ENCODE peak calls at places on chromosomes 16 and 17, in five cellular contexts. One of them, this sample, is unnamed.

GRCh38 chr17:67629963-67630320 is 87.8 kb upstream of the NOL11 start:
- DNase-seq in K562: no peak
- DNase-seq in A549: no peak
- DNase-seq in HepG2: peak; percentile 24
- DNase-seq in GM23338: peak; percentile 64
- DNase-seq in this sample: no peak

GRCh38 chr17:74752415-74752814 is 4.0 kb downstream of the NHERF1 start:
- DNase-seq in HepG2: no peak
- DNase-seq in K562: no peak
- DNase-seq in GM23338: no peak
- DNase-seq in A549: no peak
- DNase-seq in this sample: no peak

GRCh38 chr16:50306287-50306686 is 39.9 kb downstream of the ADCY7 start:
- DNase-seq in A549: no peak
- DNase-seq in GM23338: no peak
- DNase-seq in K562: no peak
- DNase-seq in HepG2: no peak
- DNase-seq in this sample: no peak

GRCh38 chr17:55606431-55606830 is 95.2 kb upstream of the SMIM36 start:
- DNase-seq in GM23338: no peak
- DNase-seq in HepG2: no peak
- DNase-seq in K562: no peak
- DNase-seq in A549: no peak
- DNase-seq in this sample: no peak

GRCh38 chr17:14745541-14745940 is 444.7 kb downstream of the HS3ST3B1 start:
- DNase-seq in HepG2: no peak
- DNase-seq in GM23338: no peak
- DNase-seq in A549: no peak
- DNase-seq in K562: no peak
- DNase-seq in this sample: no peak

GRCh38 chr17:8310601-8311123 is 621 bp downstream of the ARHGEF15 start:
- DNase-seq in GM23338: no peak
- DNase-seq in K562: no peak
- DNase-seq in HepG2: no peak
- DNase-seq in A549: no peak
- DNase-seq in this sample: no peak

GRCh38 chr17:73784015-73784603 is 139.9 kb upstream of the SDK2 start:
- DNase-seq in HepG2: no peak
- DNase-seq in GM23338: no peak
- DNase-seq in K562: no peak
- DNase-seq in A549: no peak
- DNase-seq in this sample: no peak

GRCh38 chr17:35129154-35129972 is 7.9 kb downstream of the FNDC8 start:
- DNase-seq in A549: no peak
- DNase-seq in HepG2: no peak
- DNase-seq in GM23338: no peak
- DNase-seq in K562: no peak
- DNase-seq in this sample: no peak

GRCh38 chr17:50719924-50720805 is 762 bp downstream of the LUC7L3 start:
- DNase-seq in K562: no peak
- DNase-seq in GM23338: no peak
- DNase-seq in HepG2: no peak
- DNase-seq in A549: no peak
- DNase-seq in this sample: no peak

GRCh38 chr16:50298075-50298460 is 31.7 kb downstream of the ADCY7 start:
- DNase-seq in A549: no peak
- DNase-seq in K562: no peak
- DNase-seq in HepG2: peak; percentile 71
- DNase-seq in GM23338: no peak
- DNase-seq in this sample: no peak

GRCh38 chr16:72590179-72590937 is 418.4 kb upstream of the PMFBP1 start:
- DNase-seq in GM23338: no peak
- DNase-seq in K562: no peak
- DNase-seq in A549: no peak
- DNase-seq in HepG2: no peak
- DNase-seq in this sample: peak; percentile 66

DNA sequence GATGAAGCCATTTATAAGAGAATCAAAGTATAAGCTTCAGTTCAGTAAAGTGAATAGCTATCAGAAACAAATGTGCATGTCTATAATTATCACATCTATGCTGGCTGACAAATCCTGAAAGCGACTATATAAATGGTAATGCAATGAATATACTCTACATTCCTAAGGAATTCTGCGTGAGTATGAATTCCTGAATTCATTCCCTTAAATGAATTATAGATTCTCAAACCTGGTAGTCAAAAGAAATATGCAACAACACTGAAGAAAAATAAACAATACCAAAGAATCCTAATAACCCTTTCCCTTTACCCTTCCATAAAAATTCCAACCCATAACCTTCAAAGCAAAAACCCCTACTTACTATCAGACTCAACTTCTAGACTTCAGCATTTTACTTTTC is 416.6 kb upstream of the PMFBP1 start:
- DNase-seq in K562: no peak
- DNase-seq in A549: no peak
- DNase-seq in GM23338: no peak
- DNase-seq in HepG2: no peak
- DNase-seq in this sample: no peak
- TF ChIP-seq JUNB in K562: no peak
- TF ChIP-seq JUNB in A549: no peak
- TF ChIP-seq JUNB in GM23338: no peak
- TF ChIP-seq JUNB in HepG2: no peak
- TF ChIP-seq JUNB in this sample: no peak

DNA sequence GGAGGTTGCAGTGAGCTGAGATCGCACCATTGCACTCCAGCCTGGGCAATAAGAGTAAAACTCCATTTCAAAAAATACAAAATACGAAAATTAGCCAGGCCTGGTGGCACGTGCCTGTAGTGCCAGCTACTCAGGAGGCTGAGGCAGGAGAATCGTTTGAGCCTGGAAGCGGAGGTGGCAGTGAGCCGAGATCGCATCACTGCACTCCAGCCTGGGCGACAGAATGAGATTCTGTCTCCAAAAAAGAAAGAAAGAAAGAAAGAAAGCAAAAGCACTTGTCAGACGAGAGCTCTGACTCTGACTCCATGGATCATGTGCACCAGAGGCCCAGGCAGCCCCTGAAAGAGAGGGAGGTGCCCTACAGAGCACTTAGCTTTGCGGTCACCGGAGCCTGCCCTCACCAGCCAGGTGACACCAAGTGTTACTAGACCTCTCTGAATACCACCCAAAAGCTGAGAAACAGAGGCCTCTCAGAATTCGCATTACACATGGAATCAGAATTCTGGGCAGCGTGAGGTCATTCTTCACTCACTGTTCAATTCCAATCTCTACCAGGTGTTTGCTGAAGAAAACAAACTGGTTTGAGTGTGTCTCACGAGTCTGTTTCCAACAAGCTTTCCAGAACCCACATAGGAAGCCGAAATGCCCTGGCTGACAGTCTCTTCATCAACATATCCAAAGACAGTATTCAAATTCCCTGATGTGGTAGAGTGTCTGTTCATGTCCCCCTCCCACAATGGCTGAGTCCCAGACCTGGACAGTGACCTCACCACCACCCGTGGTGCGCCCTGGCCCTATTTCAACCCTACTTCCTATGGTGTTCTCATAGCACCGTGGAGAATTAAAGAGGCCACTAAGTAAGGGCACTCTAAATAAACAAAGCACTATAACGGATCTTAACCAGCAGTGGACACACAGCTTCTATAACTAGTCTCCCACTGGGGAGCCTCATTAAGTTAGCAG is 1.5 kb downstream of the FLCN start:
- DNase-seq in GM23338: no peak
- DNase-seq in A549: no peak
- DNase-seq in K562: no peak
- DNase-seq in HepG2: peak; percentile 22
- DNase-seq in this sample: no peak
- TF ChIP-seq JUNB in GM23338: no peak
- TF ChIP-seq JUNB in A549: no peak
- TF ChIP-seq JUNB in K562: no peak
- TF ChIP-seq JUNB in HepG2: no peak
- TF ChIP-seq JUNB in this sample: no peak

GRCh38 chr16:89370601-89371000 is 119.8 kb downstream of the ANKRD11 start:
- DNase-seq in K562: no peak
- DNase-seq in GM23338: no peak
- DNase-seq in A549: no peak
- DNase-seq in HepG2: no peak
- DNase-seq in this sample: no peak

GRCh38 chr16:89373355-89374110 is 116.8 kb downstream of the ANKRD11 start:
- DNase-seq in GM23338: no peak
- DNase-seq in HepG2: no peak
- DNase-seq in K562: no peak
- DNase-seq in A549: no peak
- DNase-seq in this sample: no peak

GRCh38 chr16:89370081-89370511 is 120.3 kb downstream of the ANKRD11 start:
- DNase-seq in HepG2: no peak
- DNase-seq in GM23338: no peak
- DNase-seq in K562: no peak
- DNase-seq in A549: no peak
- DNase-seq in this sample: no peak

GRCh38 chr16:89371386-89371785 is 119.0 kb downstream of the ANKRD11 start:
- DNase-seq in K562: no peak
- DNase-seq in HepG2: no peak
- DNase-seq in A549: no peak
- DNase-seq in GM23338: no peak
- DNase-seq in this sample: no peak

DNA sequence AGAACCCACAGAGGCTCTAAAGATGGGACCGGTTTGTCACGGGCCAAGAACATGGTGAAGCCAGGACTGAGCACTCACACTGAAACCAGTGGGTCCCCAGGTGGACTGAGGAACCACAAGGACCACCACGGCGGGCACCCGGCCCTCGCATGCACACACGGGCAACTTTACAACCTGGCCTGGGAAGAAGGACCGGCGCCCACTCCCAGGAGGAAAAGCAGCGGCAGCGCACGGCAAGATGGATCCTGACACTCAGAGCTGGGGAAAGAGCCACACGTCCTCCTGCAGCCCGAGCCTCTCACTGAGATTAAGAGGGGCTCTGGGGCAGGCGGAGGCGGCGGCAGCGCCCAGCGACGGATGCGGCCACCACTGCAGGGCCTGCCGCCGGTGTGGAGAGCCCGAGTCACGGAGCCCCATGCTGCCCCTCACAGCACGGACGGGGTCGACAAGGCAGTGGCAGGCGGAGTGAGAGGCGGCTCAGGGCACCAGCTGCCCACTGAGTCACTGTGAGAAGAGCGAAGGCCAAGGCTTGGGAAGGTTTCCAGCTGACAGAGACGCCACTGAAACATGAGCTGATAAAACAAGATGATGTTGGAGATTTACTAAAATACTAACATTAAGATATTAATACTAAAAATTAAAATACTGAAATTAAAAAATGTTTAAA is 118.3 kb downstream of the ANKRD11 start:
- DNase-seq in HepG2: no peak
- DNase-seq in K562: no peak
- DNase-seq in GM23338: no peak
- DNase-seq in A549: no peak
- DNase-seq in this sample: no peak
- TF ChIP-seq JUNB in HepG2: no peak
- TF ChIP-seq JUNB in K562: no peak
- TF ChIP-seq JUNB in GM23338: no peak
- TF ChIP-seq JUNB in A549: no peak
- TF ChIP-seq JUNB in this sample: no peak

DNA sequence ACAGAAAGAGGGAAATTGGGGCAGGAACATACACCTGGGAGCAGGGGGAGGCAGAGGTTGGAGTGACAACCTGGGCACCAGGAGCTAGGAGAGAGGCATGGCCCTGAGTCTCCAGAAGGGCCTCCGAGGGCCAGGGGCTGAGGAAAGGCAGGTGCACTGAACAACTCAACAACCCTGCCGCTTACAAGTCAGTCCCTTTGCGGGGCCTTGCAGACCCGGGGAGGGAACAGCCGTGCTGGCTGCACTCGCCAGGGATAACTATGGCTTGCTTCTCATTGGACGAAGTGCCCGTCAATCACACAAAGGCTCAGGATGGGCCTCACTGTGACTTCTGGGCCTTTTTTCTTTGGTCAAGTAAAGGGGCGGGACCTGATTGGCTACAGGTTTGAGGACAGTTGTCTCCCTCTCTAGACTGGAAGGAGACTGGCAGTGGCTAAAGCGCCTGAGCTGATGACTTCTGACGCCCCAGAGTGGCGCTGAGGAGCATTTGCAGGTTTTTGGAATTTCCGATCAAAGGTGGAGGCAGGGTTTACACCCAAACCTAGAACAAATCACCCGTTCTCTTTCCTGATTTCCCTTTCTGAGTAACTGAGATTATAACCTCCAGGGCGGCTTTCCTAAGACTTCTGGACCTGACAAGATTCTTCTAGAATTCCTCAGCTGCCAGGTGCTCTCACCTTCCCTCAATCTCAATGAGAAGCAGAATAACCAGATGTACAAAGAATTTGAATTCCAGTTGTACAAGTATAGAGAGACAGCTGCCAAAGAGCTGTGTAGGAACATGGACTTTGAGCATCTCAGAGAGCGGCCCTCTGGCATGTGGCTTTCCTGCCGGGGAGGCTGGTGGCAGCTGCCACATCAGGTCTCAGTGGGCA is 27.6 kb upstream of the ST6GALNAC2 start:
- DNase-seq in A549: no peak
- DNase-seq in K562: peak; percentile 62
- DNase-seq in HepG2: peak; percentile 94
- DNase-seq in GM23338: peak; percentile 93
- DNase-seq in this sample: no peak
- TF ChIP-seq JUNB in A549: no peak
- TF ChIP-seq JUNB in K562: no peak
- TF ChIP-seq JUNB in HepG2: no peak
- TF ChIP-seq JUNB in GM23338: no peak
- TF ChIP-seq JUNB in this sample: no peak

GRCh38 chr16:11429823-11430222 is 84.6 kb downstream of the RMI2 start:
- DNase-seq in K562: no peak
- DNase-seq in A549: no peak
- DNase-seq in HepG2: no peak
- DNase-seq in GM23338: no peak
- DNase-seq in this sample: no peak
- TF ChIP-seq JUNB in K562: no peak
- TF ChIP-seq JUNB in A549: no peak
- TF ChIP-seq JUNB in HepG2: no peak
- TF ChIP-seq JUNB in GM23338: no peak
- TF ChIP-seq JUNB in this sample: no peak